ENCODE peak calls at places on chromosomes 6 and 20, in six cellular contexts. One of them, this sample, is unnamed.

GRCh38 chr20:58260006-58260405 is 31.6 kb upstream of the ANKRD60 start:
- DNase-seq in H9: no peak
- DNase-seq in H1: no peak
- DNase-seq in IMR-90: no peak
- DNase-seq in neuronal stem cell: no peak
- DNase-seq in trophoblast cell: peak
- DNase-seq in this sample: no peak

GRCh38 chr6:144497650-144498049 is 212.5 kb downstream of the UTRN start:
- DNase-seq in H9: no peak
- DNase-seq in H1: no peak
- DNase-seq in IMR-90: peak
- DNase-seq in neuronal stem cell: no peak
- DNase-seq in trophoblast cell: no peak
- DNase-seq in this sample: peak

GRCh38 chr20:62470003-62470402 is 5.8 kb downstream of the GATA5 start:
- DNase-seq in H9: no peak
- DNase-seq in H1: no peak
- DNase-seq in IMR-90: no peak
- DNase-seq in neuronal stem cell: no peak
- DNase-seq in trophoblast cell: no peak
- DNase-seq in this sample: no peak

GRCh38 chr6:111468329-111469012 is 14.5 kb downstream of the REV3L start:
- DNase-seq in H9: no peak
- DNase-seq in H1: no peak
- DNase-seq in IMR-90: peak
- DNase-seq in neuronal stem cell: no peak
- DNase-seq in trophoblast cell: peak
- DNase-seq in this sample: peak

GRCh38 chr6:26416288-26416687 is 14.2 kb downstream of the BTN3A1 start:
- DNase-seq in H9: no peak
- DNase-seq in H1: no peak
- DNase-seq in IMR-90: no peak
- DNase-seq in neuronal stem cell: no peak
- DNase-seq in trophoblast cell: no peak
- DNase-seq in this sample: no peak

GRCh38 chr6:105900120-105900937 is 185.8 kb upstream of the PRDM1 start:
- DNase-seq in H9: no peak
- DNase-seq in H1: no peak
- DNase-seq in IMR-90: peak
- DNase-seq in neuronal stem cell: no peak
- DNase-seq in trophoblast cell: no peak
- DNase-seq in this sample: peak

GRCh38 chr20:17680128-17680835 is 1.8 kb downstream of the RRBP1 start:
- DNase-seq in H9: no peak
- DNase-seq in H1: no peak
- DNase-seq in IMR-90: peak
- DNase-seq in neuronal stem cell: peak
- DNase-seq in trophoblast cell: peak
- DNase-seq in this sample: peak

GRCh38 chr6:14396826-14397517 is 279.4 kb downstream of the CD83 start:
- DNase-seq in H9: peak
- DNase-seq in H1: peak
- DNase-seq in IMR-90: peak
- DNase-seq in neuronal stem cell: no peak
- DNase-seq in trophoblast cell: no peak
- DNase-seq in this sample: no peak

GRCh38 chr6:87945181-87945580 is 102.5 kb upstream of the SPACA1 start:
- DNase-seq in H9: no peak
- DNase-seq in H1: no peak
- DNase-seq in IMR-90: no peak
- DNase-seq in neuronal stem cell: no peak
- DNase-seq in trophoblast cell: no peak
- DNase-seq in this sample: no peak

GRCh38 chr6:82246802-82247633 is 526 bp downstream of the IBTK start:
- DNase-seq in H9: peak
- DNase-seq in H1: no peak
- DNase-seq in IMR-90: peak
- DNase-seq in neuronal stem cell: peak
- DNase-seq in trophoblast cell: peak
- DNase-seq in this sample: peak

GRCh38 chr20:50434321-50434652 is 75.9 kb upstream of the PTPN1 start:
- DNase-seq in H9: no peak
- DNase-seq in H1: no peak
- DNase-seq in IMR-90: no peak
- DNase-seq in neuronal stem cell: no peak
- DNase-seq in trophoblast cell: no peak
- DNase-seq in this sample: no peak

GRCh38 chr6:6689413-6690143 is 101.1 kb downstream of the LY86 start:
- DNase-seq in H9: no peak
- DNase-seq in H1: no peak
- DNase-seq in IMR-90: peak
- DNase-seq in neuronal stem cell: no peak
- DNase-seq in trophoblast cell: no peak
- DNase-seq in this sample: no peak

GRCh38 chr6:163491901-163492300 is 77.4 kb downstream of the QKI start:
- DNase-seq in H9: no peak
- DNase-seq in H1: no peak
- DNase-seq in IMR-90: no peak
- DNase-seq in neuronal stem cell: no peak
- DNase-seq in trophoblast cell: no peak
- DNase-seq in this sample: no peak

GRCh38 chr20:44424039-44424495 is 51.6 kb upstream of the TTPAL start:
- DNase-seq in H9: no peak
- DNase-seq in H1: no peak
- DNase-seq in IMR-90: no peak
- DNase-seq in neuronal stem cell: no peak
- DNase-seq in trophoblast cell: no peak
- DNase-seq in this sample: no peak

GRCh38 chr6:87918461-87918941 is 129.1 kb upstream of the SPACA1 start:
- DNase-seq in H9: no peak
- DNase-seq in H1: no peak
- DNase-seq in IMR-90: no peak
- DNase-seq in neuronal stem cell: no peak
- DNase-seq in trophoblast cell: no peak
- DNase-seq in this sample: no peak

GRCh38 chr6:167826230-167827061 is at the start of gene AFDN:
- DNase-seq in H9: peak
- DNase-seq in H1: no peak
- DNase-seq in IMR-90: peak
- DNase-seq in neuronal stem cell: peak
- DNase-seq in trophoblast cell: peak
- DNase-seq in this sample: peak

GRCh38 chr20:50580016-50580747 is 70.0 kb downstream of the PTPN1 start:
- DNase-seq in H9: peak
- DNase-seq in H1: no peak
- DNase-seq in IMR-90: peak
- DNase-seq in neuronal stem cell: peak
- DNase-seq in trophoblast cell: peak
- DNase-seq in this sample: peak

GRCh38 chr6:105459884-105460283 is 57.0 kb upstream of the PREP start:
- DNase-seq in H9: no peak
- DNase-seq in H1: no peak
- DNase-seq in IMR-90: peak
- DNase-seq in neuronal stem cell: no peak
- DNase-seq in trophoblast cell: no peak
- DNase-seq in this sample: no peak

GRCh38 chr6:4607026-4607704 is 169.0 kb upstream of the CDYL start:
- DNase-seq in H9: no peak
- DNase-seq in H1: no peak
- DNase-seq in IMR-90: peak
- DNase-seq in neuronal stem cell: no peak
- DNase-seq in trophoblast cell: peak
- DNase-seq in this sample: peak

GRCh38 chr6:169780571-169781091 is 29.2 kb downstream of the ERMARD start:
- DNase-seq in H9: no peak
- DNase-seq in H1: no peak
- DNase-seq in IMR-90: peak
- DNase-seq in neuronal stem cell: no peak
- DNase-seq in trophoblast cell: no peak
- DNase-seq in this sample: no peak

GRCh38 chr6:145118224-145118623 is 617.1 kb downstream of the EPM2A start:
- DNase-seq in H9: no peak
- DNase-seq in H1: no peak
- DNase-seq in IMR-90: no peak
- DNase-seq in neuronal stem cell: no peak
- DNase-seq in trophoblast cell: no peak
- DNase-seq in this sample: no peak

GRCh38 chr20:5316188-5317158 is at the start of gene PROKR2:
- DNase-seq in H9: peak
- DNase-seq in H1: peak
- DNase-seq in IMR-90: no peak
- DNase-seq in neuronal stem cell: peak
- DNase-seq in trophoblast cell: no peak
- DNase-seq in this sample: peak

GRCh38 chr6:21371676-21372161 is 221.8 kb upstream of the SOX4 start:
- DNase-seq in H9: no peak
- DNase-seq in H1: no peak
- DNase-seq in IMR-90: no peak
- DNase-seq in neuronal stem cell: peak
- DNase-seq in trophoblast cell: no peak
- DNase-seq in this sample: peak

GRCh38 chr6:21367649-21368154 is 225.8 kb upstream of the SOX4 start:
- DNase-seq in H9: no peak
- DNase-seq in H1: no peak
- DNase-seq in IMR-90: no peak
- DNase-seq in neuronal stem cell: no peak
- DNase-seq in trophoblast cell: peak
- DNase-seq in this sample: no peak

GRCh38 chr6:21367148-21367547 is 226.4 kb upstream of the SOX4 start:
- DNase-seq in H9: no peak
- DNase-seq in H1: no peak
- DNase-seq in IMR-90: no peak
- DNase-seq in neuronal stem cell: no peak
- DNase-seq in trophoblast cell: no peak
- DNase-seq in this sample: no peak
- H3K14ac ChIP-seq in H9: no peak
- H3K14ac ChIP-seq in H1: no peak
- H3K14ac ChIP-seq in IMR-90: no peak
- H3K14ac ChIP-seq in neuronal stem cell: no peak
- H3K14ac ChIP-seq in trophoblast cell: no peak
- H3K14ac ChIP-seq in this sample: no peak

GRCh38 chr20:53621482-53622246 is 28.0 kb upstream of the ZNF217 start:
- DNase-seq in H9: no peak
- DNase-seq in H1: no peak
- DNase-seq in IMR-90: peak
- DNase-seq in neuronal stem cell: no peak
- DNase-seq in trophoblast cell: peak
- DNase-seq in this sample: peak

GRCh38 chr20:53623454-53624206 is 30.0 kb upstream of the ZNF217 start:
- DNase-seq in H9: peak
- DNase-seq in H1: peak
- DNase-seq in IMR-90: peak
- DNase-seq in neuronal stem cell: peak
- DNase-seq in trophoblast cell: peak
- DNase-seq in this sample: peak

GRCh38 chr20:53626584-53626983 is 32.9 kb upstream of the ZNF217 start:
- DNase-seq in H9: no peak
- DNase-seq in H1: no peak
- DNase-seq in IMR-90: no peak
- DNase-seq in neuronal stem cell: no peak
- DNase-seq in trophoblast cell: no peak
- DNase-seq in this sample: no peak

GRCh38 chr20:53623127-53623453 is 29.5 kb upstream of the ZNF217 start:
- DNase-seq in H9: no peak
- DNase-seq in H1: no peak
- DNase-seq in IMR-90: no peak
- DNase-seq in neuronal stem cell: no peak
- DNase-seq in trophoblast cell: no peak
- DNase-seq in this sample: no peak

DNA sequence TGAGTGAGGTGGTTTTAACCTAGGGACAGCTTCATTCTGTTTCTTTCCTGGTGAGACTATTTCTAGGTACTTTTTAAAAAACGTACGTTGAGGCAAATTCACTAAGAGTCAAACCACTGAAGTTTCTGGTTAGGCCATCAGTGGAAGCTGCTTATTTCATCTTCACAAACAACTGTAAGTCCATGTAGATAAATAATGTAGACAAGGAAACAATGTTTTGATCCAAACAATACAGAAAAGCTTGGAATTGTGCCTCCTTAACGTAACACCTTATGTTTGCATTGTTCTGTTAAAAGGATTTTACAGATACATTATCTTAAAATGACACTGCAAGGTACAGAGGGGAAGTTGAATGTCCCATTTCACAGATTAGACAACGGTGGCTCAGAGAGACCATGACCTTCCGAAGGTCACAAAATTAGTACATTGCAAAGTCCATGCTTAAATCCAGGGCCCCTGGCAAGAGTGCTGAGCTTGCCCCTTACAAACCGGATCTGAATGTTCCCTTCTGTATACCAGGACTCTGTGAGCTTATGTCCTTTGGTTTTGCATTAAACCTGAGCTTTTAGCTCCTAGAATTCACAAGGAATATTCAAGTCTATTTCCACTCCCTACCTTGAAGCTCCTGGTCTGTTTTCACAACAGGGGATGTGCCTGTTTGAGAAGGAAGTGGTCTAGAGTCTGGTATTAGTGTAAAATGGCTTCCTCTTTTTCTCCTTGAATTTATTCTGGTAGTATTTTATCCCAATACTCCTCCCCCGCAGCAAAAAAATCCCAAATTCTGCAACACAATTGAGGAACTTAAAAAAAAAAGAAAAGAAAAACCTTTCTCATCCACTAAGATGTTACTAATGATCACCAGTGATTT is 28.8 kb upstream of the ZNF217 start:
- DNase-seq in H9: no peak
- DNase-seq in H1: no peak
- DNase-seq in IMR-90: no peak
- DNase-seq in neuronal stem cell: no peak
- DNase-seq in trophoblast cell: peak
- DNase-seq in this sample: peak
- H2BK5ac ChIP-seq in H9: no peak
- H2BK5ac ChIP-seq in H1: no peak
- H2BK5ac ChIP-seq in IMR-90: peak
- H2BK5ac ChIP-seq in neuronal stem cell: no peak
- H2BK5ac ChIP-seq in trophoblast cell: no peak
- H2BK5ac ChIP-seq in this sample: no peak

GRCh38 chr6:123716506-123716905 is 79.8 kb upstream of the TRDN start:
- DNase-seq in H9: no peak
- DNase-seq in H1: no peak
- DNase-seq in IMR-90: no peak
- DNase-seq in neuronal stem cell: no peak
- DNase-seq in trophoblast cell: peak
- DNase-seq in this sample: peak

GRCh38 chr6:123715243-123715863 is 78.6 kb upstream of the TRDN start:
- DNase-seq in H9: no peak
- DNase-seq in H1: no peak
- DNase-seq in IMR-90: no peak
- DNase-seq in neuronal stem cell: peak
- DNase-seq in trophoblast cell: peak
- DNase-seq in this sample: peak
- H3K18ac ChIP-seq in H9: no peak
- H3K18ac ChIP-seq in H1: no peak
- H3K18ac ChIP-seq in IMR-90: no peak
- H3K18ac ChIP-seq in neuronal stem cell: no peak
- H3K18ac ChIP-seq in trophoblast cell: no peak
- H3K18ac ChIP-seq in this sample: no peak

DNA sequence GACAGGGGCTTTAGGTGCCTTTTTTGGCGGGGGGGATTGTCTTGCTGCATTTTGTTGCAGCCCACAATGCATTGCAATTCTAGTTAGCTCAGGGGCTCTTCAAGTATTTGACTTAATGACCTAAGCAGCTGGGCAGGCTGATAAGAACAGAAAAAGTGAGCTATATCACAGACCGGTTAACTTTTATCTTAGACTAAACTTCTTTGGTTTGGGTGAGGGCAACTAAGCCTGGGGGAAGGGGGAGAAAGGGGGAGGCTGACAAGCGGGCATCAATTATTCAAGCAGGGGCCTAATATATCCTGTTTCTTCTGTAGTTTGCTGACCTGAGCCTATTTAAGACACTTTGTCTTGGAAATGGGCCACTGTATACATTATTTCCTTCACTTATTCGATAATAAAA is 66.0 kb upstream of the GPR6 start:
- DNase-seq in H9: no peak
- DNase-seq in H1: no peak
- DNase-seq in IMR-90: no peak
- DNase-seq in neuronal stem cell: no peak
- DNase-seq in trophoblast cell: peak
- DNase-seq in this sample: no peak
- H3K14ac ChIP-seq in H9: no peak
- H3K14ac ChIP-seq in H1: no peak
- H3K14ac ChIP-seq in IMR-90: no peak
- H3K14ac ChIP-seq in neuronal stem cell: no peak
- H3K14ac ChIP-seq in trophoblast cell: no peak
- H3K14ac ChIP-seq in this sample: no peak

This sample was measured in mesenchymal stem cell.